ENCODE peak calls at places on chromosome 13, in ten cellular contexts. Q is NB4, S is omental fat pad, H is AG04450, T is psoas muscle, K is RWPE1, U is AG09309, A is HFFc6, D is bronchial epithelial cell, X is fibroblast of lung. M is an unnamed sample.

GRCh38 chr13:99320693-99321481 is 13.7 kb upstream of the GPR183 start:
- DNase-seq in T (no peak), Q (peak; percentile 73), S (no peak), A (peak; percentile 91), U (peak; percentile 72), X (peak; percentile 84), H (peak; percentile 44), D (peak; percentile 84), K (peak; percentile 34), M (no peak)

GRCh38 chr13:95541911-95542484 is 10.5 kb upstream of the CLDN10 start:
- DNase-seq in A (no peak), S (no peak), X (no peak), U (no peak), H (no peak), D (no peak), T (no peak), K (no peak), Q (no peak), M (no peak)

GRCh38 chr13:60645552-60646138 is 248.6 kb downstream of the TDRD3 start:
- DNase-seq in K (no peak), A (no peak), U (no peak), D (no peak), Q (peak; percentile 9), S (no peak), T (no peak), H (no peak), X (no peak), M (no peak)

GRCh38 chr13:20129076-20129475 is 31.8 kb downstream of the GJA3 start:
- DNase-seq in D (no peak), H (no peak), T (no peak), S (no peak), U (no peak), X (no peak), Q (no peak), K (no peak), A (no peak), M (no peak)

GRCh38 chr13:113184568-113185440 is 23.7 kb downstream of the PCID2 start:
- DNase-seq in K (no peak), S (no peak), H (no peak), U (no peak), Q (no peak), T (no peak), A (no peak), X (no peak), D (no peak), M (no peak)

GRCh38 chr13:45510671-45511070 is 45.9 kb downstream of the COG3 start:
- DNase-seq in Q (peak; percentile 18), U (no peak), X (no peak), D (no peak), T (no peak), A (no peak), H (no peak), K (no peak), S (no peak), M (no peak)

GRCh38 chr13:30341815-30342570 is 34.6 kb upstream of the KATNAL1 start:
- DNase-seq in D (peak; percentile 94), U (peak; percentile 81), H (peak; percentile 71), X (peak; percentile 96), S (no peak), Q (no peak), A (peak; percentile 94), K (peak; percentile 76), T (peak; percentile 84), M (peak; percentile 44)

GRCh38 chr13:114339779-114340534 is 25.7 kb downstream of the CHAMP1 start:
- DNase-seq in D (peak; percentile 30), U (no peak), K (peak; percentile 34), S (no peak), H (no peak), Q (peak; percentile 77), T (no peak), A (peak; percentile 55), X (peak; percentile 26), M (no peak)

GRCh38 chr13:24723206-24723605 is 40.8 kb upstream of the RNF17 start:
- DNase-seq in Q (no peak), K (no peak), U (no peak), D (no peak), T (no peak), S (no peak), H (no peak), X (no peak), A (no peak), M (no peak)

GRCh38 chr13:104976964-104977363 is 1558.5 kb downstream of the EFNB2 start:
- DNase-seq in X (no peak), S (no peak), T (no peak), D (no peak), A (no peak), U (no peak), K (no peak), H (no peak), Q (peak; percentile 7), M (no peak)

GRCh38 chr13:49220856-49221614 is 897 bp downstream of the MLNR start:
- DNase-seq in T (no peak), D (no peak), U (no peak), K (no peak), H (no peak), X (peak; percentile 16), Q (no peak), A (no peak), S (no peak), M (peak; percentile 49)

GRCh38 chr13:74026753-74027152 is 107.5 kb downstream of the KLF12 start:
- DNase-seq in S (no peak), U (no peak), X (peak; percentile 57), K (peak; percentile 9), T (no peak), D (peak; percentile 59), Q (no peak), A (no peak), H (no peak), M (no peak)

GRCh38 chr13:75635101-75635620 is 969 bp upstream of the LMO7 start:
- DNase-seq in U (no peak), S (no peak), T (no peak), H (no peak), X (peak; percentile 39), K (no peak), A (peak; percentile 48), Q (peak; percentile 17), D (peak; percentile 10), M (no peak)

DNA sequence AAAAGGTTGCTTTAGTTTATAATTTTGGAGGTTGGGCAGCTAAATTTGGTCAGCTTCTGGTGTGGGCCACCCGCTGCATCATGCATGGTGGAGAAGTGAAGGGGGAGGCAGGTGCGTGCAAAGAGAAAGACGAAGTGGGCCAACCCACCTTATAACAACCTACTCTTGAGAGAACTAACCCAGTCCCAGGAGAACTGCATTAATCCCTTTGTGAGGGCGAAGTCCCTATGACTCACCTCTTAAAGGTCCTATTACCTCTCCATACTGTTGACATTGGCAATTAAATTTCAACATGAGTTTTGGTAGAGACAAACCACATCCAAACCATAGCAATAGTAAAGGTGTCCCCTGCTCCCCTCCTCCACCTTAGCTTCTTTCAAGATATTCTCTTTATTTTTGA is 7.7 kb upstream of the FGF9 start:
- DNase-seq in D (peak; percentile 73), U (no peak), S (no peak), A (no peak), T (no peak), K (no peak), X (no peak), H (no peak), Q (no peak), M (no peak)
- TF ChIP-seq CTCF in D (no peak), U (no peak), S (no peak), A (no peak), T (no peak), K (no peak), X (no peak), H (no peak), Q (no peak), M (no peak)

GRCh38 chr13:106680796-106681482 is 113.0 kb upstream of the ARGLU1 start:
- DNase-seq in H (no peak), K (no peak), S (no peak), U (no peak), A (no peak), Q (peak; percentile 39), D (no peak), T (no peak), X (no peak), M (no peak)
- TF ChIP-seq CTCF in H (no peak), K (no peak), S (no peak), U (no peak), A (no peak), Q (no peak), D (no peak), T (no peak), X (no peak), M (no peak)

GRCh38 chr13:25886438-25887214 is 165.2 kb downstream of the SHISA2 start:
- DNase-seq in U (peak; percentile 56), H (peak; percentile 27), S (no peak), Q (peak; percentile 72), A (no peak), T (no peak), K (peak; percentile 82), D (peak; percentile 95), X (peak; percentile 92), M (no peak)
- TF ChIP-seq CTCF in U (no peak), H (no peak), S (no peak), Q (no peak), A (no peak), T (no peak), K (no peak), D (no peak), X (no peak), M (no peak)

DNA sequence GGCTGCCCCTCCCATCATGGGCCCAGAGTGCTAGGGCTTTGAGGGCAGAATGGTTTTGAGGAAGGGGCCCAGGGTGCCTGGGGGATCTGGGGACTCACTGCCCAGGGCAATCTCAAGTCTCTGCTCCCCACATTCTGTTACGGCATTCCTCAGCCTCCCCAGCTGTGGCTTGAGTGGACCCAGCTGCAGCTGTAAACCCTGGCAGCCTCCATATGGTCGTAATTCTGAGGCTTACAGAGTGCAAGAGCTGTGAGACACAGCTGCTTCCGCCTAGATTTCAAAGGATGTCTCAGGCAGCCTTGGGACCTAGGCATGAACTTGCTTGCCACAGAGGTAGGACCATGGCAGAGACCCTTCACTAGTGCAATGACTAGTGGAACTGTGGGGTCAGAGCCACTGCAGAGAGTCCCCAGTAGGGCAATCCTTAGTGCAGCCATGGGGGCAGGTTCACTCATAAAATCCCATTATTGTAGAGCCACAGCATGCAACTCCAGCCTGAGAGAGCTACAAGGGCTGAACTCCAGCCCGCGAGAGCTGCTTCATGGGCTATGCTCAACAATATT is 297.5 kb downstream of the ENOX1 start:
- DNase-seq in Q (no peak), T (peak; percentile 9), H (no peak), A (no peak), K (no peak), D (no peak), X (no peak), S (no peak), U (no peak), M (no peak)
- TF ChIP-seq CTCF in Q (no peak), T (no peak), H (no peak), A (no peak), K (no peak), D (no peak), X (no peak), S (no peak), U (no peak), M (no peak)